ENCODE peak calls at places on chromosome 1, in six cellular contexts. H is GM06990; P is left ventricle myocardium inferior; C is HL-60; A is lower lobe of right lung; M is stimulated activated CD4-positive, alpha-beta T cell treated with anti-CD3 and anti-CD28 coated beads, Interleukin-15, amount 100 ng/mL, for 24 hours. K is an unnamed sample.

GRCh38 chr1:215104283-215104682 is 21.7 kb downstream of the KCNK2 start:
- DNase-seq in M (no peak), C (no peak), H (no peak), P (no peak), A (no peak), K (no peak)

GRCh38 chr1:177425241-177425640 is 254.5 kb downstream of the BRINP2 start:
- DNase-seq in H (no peak), M (no peak), C (no peak), A (no peak), P (no peak), K (no peak)

GRCh38 chr1:110309768-110310167 is 29.4 kb upstream of the RBM15 start:
- DNase-seq in H (no peak), M (no peak), C (no peak), P (no peak), A (no peak), K (peak)

GRCh38 chr1:93221913-93222312 is 41.4 kb downstream of the CCDC18 start:
- DNase-seq in H (no peak), M (no peak), P (no peak), C (no peak), A (no peak), K (peak)

GRCh38 chr1:116189481-116189880 is 78.3 kb downstream of the MAB21L3 start:
- DNase-seq in A (no peak), M (no peak), H (no peak), C (no peak), P (no peak), K (no peak)

GRCh38 chr1:174968750-174969244 is 30.9 kb upstream of the CACYBP start:
- DNase-seq in M (peak), P (no peak), C (no peak), A (no peak), H (peak), K (peak)

GRCh38 chr1:181356505-181357340 is 126.6 kb upstream of the CACNA1E start:
- DNase-seq in A (no peak), M (no peak), H (no peak), C (peak), P (no peak), K (no peak)

GRCh38 chr1:234701737-234702341 is 91.9 kb upstream of the IRF2BP2 start:
- DNase-seq in H (no peak), C (no peak), A (no peak), M (no peak), P (peak), K (no peak)

GRCh38 chr1:223225061-223225460 is 82.0 kb upstream of the TLR5 start:
- DNase-seq in A (no peak), H (no peak), P (no peak), C (no peak), M (no peak), K (no peak)

GRCh38 chr1:214423045-214423444 is 128.4 kb downstream of the PTPN14 start:
- DNase-seq in P (no peak), A (no peak), C (no peak), H (no peak), M (no peak), K (no peak)

GRCh38 chr1:165854101-165854845 is 26.9 kb downstream of the UCK2 start:
- DNase-seq in A (no peak), M (no peak), C (peak), P (no peak), H (no peak), K (peak)

GRCh38 chr1:215397106-215397505 is 170.0 kb upstream of the KCTD3 start:
- DNase-seq in C (no peak), A (no peak), P (no peak), H (no peak), M (no peak), K (no peak)

GRCh38 chr1:84603223-84603622 is 29.0 kb upstream of the CTBS start:
- DNase-seq in H (no peak), P (no peak), C (no peak), M (no peak), A (no peak), K (no peak)

GRCh38 chr1:11281518-11282331 is 8.7 kb downstream of the UBIAD1 start:
- DNase-seq in P (no peak), C (no peak), A (peak), M (no peak), H (no peak), K (peak)

GRCh38 chr1:207669469-207670111 is 24.7 kb downstream of the CR1L start:
- DNase-seq in M (peak), A (no peak), P (no peak), C (no peak), H (no peak), K (no peak)

GRCh38 chr1:34742667-34743270 is 12.1 kb upstream of the GJB5 start:
- DNase-seq in A (peak), P (peak), M (peak), C (peak), H (peak), K (peak)

K was measured in amniotic epithelial cell.